ENCODE peak calls at places on chromosomes 5 and 9, in six cellular contexts. S is CD8-positive, alpha-beta T cell; J is gastrocnemius medialis; I is fibroblast of pulmonary artery; D is A673; U is endothelial cell. M is an unnamed sample.

GRCh38 chr5:132808866-132809265 is 4.2 kb upstream of the SOWAHA start:
- DNase-seq in I (no peak), S (no peak), U (no peak), D (no peak), J (no peak), M (no peak)

GRCh38 chr5:62340979-62341378 is 35.0 kb downstream of the KIF2A start:
- DNase-seq in J (no peak), U (no peak), S (no peak), I (no peak), D (no peak), M (no peak)

GRCh38 chr5:64298586-64298985 is 132.9 kb downstream of the RNF180 start:
- DNase-seq in D (no peak), I (no peak), S (no peak), J (no peak), U (no peak), M (no peak)

GRCh38 chr9:135387976-135388375 is 91.6 kb upstream of the PPP1R26 start:
- DNase-seq in D (no peak), J (no peak), I (no peak), U (no peak), S (no peak), M (no peak)

GRCh38 chr5:15263406-15263805 is 236.6 kb upstream of the FBXL7 start:
- DNase-seq in S (no peak), U (no peak), I (no peak), J (no peak), D (no peak), M (no peak)

GRCh38 chr5:38105231-38105570 is 153.2 kb upstream of the EGFLAM start:
- DNase-seq in S (no peak), I (no peak), J (no peak), D (no peak), U (no peak), M (no peak)

GRCh38 chr5:76690704-76691469 is 25.0 kb upstream of the F2R start:
- DNase-seq in J (no peak), I (peak; percentile 45), U (no peak), D (no peak), S (no peak), M (no peak)

GRCh38 chr5:136054133-136054996 is 25.6 kb downstream of the TGFBI start:
- DNase-seq in S (no peak), D (no peak), U (no peak), J (no peak), I (no peak), M (no peak)

GRCh38 chr5:150540615-150541396 is 32.9 kb downstream of the NDST1 start:
- DNase-seq in I (peak; percentile 97), U (no peak), S (no peak), D (no peak), J (no peak), M (no peak)

GRCh38 chr9:135440620-135441019 is 39.0 kb upstream of the PPP1R26 start:
- DNase-seq in D (no peak), U (no peak), I (no peak), J (no peak), S (no peak), M (no peak)

GRCh38 chr9:91042024-91042423 is 240.4 kb downstream of the SYK start:
- DNase-seq in S (no peak), D (no peak), J (no peak), U (no peak), I (no peak), M (no peak)

GRCh38 chr9:94975480-94976452 is 249.3 kb downstream of the AOPEP start:
- DNase-seq in S (no peak), J (no peak), D (no peak), I (no peak), U (no peak), M (no peak)

GRCh38 chr5:85921590-85921989 is 696.2 kb upstream of the COX7C start:
- DNase-seq in I (no peak), J (no peak), U (no peak), S (no peak), D (peak; percentile 6), M (no peak)

GRCh38 chr5:81393783-81394718 is at the start of gene ACOT12:
- DNase-seq in D (peak; percentile 8), U (peak; percentile 35), I (peak; percentile 24), S (no peak), J (no peak), M (peak; percentile 16)

GRCh38 chr5:72693001-72693442 is 123.4 kb upstream of the TNPO1 start:
- DNase-seq in D (no peak), I (peak; percentile 68), U (no peak), J (no peak), S (no peak), M (no peak)

GRCh38 chr5:18420711-18421110 is 786.5 kb downstream of the TAF11L14 start:
- DNase-seq in I (no peak), U (no peak), D (no peak), S (no peak), J (no peak), M (no peak)

GRCh38 chr5:98492258-98492657 is 281.2 kb upstream of the RGMB start:
- DNase-seq in D (no peak), U (no peak), J (no peak), S (no peak), I (peak; percentile 30), M (no peak)

GRCh38 chr9:135167356-135167755 is 79.9 kb downstream of the OLFM1 start:
- DNase-seq in U (no peak), I (no peak), J (no peak), S (no peak), D (no peak), M (no peak)

DNA sequence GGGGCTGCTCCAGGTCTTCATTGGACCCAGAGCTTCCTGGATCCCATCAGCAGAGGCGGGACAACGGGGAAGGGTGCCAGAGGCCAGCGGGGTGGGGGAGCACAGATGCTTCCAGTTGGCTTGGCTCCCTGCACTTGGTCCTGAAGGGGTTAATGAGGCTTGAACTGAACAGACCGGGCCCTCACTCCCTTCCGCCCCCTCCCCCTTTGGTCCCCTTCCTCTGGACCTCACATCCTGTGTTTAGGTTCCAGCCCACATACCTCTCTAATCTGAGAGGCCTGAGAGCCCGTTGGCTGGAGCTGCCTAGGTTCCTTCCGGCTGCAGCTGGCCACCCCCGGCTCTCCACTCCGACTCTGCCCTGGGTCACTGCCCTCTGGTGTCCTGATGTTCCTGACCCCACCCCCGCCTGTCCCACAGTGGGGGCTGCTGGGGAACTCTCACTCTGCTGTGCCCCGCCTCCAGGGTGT is 32.3 kb downstream of the PTPA start:
- DNase-seq in J (peak; percentile 46), I (peak; percentile 97), S (no peak), U (peak; percentile 77), D (no peak), M (no peak)
- TF ChIP-seq CTCF in J (no peak), I (no peak), S (no peak), U (no peak), D (no peak), M (no peak)

DNA sequence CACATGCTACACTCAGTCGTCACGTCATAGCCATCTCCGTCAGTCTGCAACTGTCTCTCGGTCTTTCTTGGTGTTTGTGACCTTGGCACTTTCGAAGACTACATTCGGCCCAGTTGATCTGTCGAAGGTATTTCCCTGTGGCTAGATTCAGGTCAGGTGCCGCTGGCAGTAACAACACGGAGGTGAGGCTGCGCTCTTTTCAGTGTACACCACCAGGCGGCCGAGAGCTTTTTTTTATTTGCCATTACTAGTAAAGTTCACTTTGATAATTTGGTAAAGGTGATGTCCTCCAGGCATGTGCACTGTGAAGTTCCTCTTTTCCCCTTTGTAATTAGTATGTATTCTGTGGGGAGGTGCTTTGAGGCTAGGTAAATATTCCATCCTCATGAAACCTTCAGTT is 49.7 kb downstream of the RNF130 start:
- DNase-seq in I (no peak), J (no peak), D (no peak), S (no peak), U (no peak), M (no peak)
- TF ChIP-seq CTCF in I (no peak), J (no peak), D (no peak), S (no peak), U (peak; percentile 18), M (no peak)

DNA sequence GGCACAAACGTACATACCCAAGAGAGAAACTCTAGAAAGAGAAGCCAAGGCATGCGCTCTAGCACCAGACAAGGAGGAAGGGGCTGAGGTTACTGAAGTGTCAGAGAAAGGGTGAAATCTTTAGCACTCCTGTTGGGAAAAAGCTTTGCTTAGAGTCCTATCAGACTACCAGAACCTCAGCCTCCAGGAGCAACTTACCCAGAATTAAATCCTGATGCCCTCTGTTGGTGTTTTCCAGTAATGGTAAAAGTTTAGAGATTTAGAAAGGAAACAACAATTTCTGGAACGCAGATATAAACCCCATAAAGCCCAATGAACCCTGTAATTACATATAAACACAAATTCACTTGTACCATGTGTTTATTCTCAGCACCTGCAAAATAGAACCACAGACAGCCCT is 33.2 kb upstream of the ASTN2 start:
- DNase-seq in S (no peak), D (peak; percentile 17), U (no peak), I (no peak), J (no peak), M (no peak)
- TF ChIP-seq CTCF in S (no peak), D (peak; percentile 37), U (no peak), I (no peak), J (no peak), M (peak; percentile 42)

GRCh38 chr5:110865400-110866094 is 126.7 kb downstream of the SLC25A46 start:
- DNase-seq in S (no peak), I (peak; percentile 67), U (peak; percentile 65), J (no peak), D (peak; percentile 56), M (peak; percentile 30)
- TF ChIP-seq CTCF in S (no peak), I (peak; percentile 85), U (peak; percentile 66), J (no peak), D (peak; percentile 73), M (peak; percentile 68)

DNA sequence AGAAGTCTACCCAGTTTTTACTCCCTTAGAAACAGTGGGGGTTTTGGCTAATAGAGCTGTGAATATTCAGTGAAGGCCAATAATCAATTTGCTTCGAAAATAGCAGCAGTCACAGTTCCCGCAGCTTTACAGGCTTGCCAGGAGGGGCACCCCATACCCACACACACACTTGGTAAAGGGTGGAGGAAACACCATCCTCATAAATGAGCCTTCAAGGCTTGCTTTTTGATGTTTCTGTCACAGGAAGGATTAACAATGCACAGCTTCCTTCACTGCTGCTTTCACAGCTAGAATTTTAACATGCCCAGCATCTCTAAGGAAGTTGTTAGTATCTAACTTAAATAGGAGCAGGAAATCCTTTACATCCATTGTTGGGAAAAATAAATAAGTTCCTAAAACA is 1247.5 kb upstream of the C9orf72 start:
- DNase-seq in D (peak; percentile 98), I (no peak), J (no peak), U (peak; percentile 17), S (no peak), M (no peak)
- TF ChIP-seq CTCF in D (peak; percentile 69), I (no peak), J (no peak), U (no peak), S (no peak), M (peak; percentile 15)

GRCh38 chr5:175894805-175895204 is 23.4 kb downstream of the CPLX2 start:
- DNase-seq in U (no peak), J (no peak), D (no peak), S (no peak), I (no peak), M (no peak)
- TF ChIP-seq CTCF in U (no peak), J (no peak), D (no peak), S (no peak), I (no peak), M (no peak)